ENCODE peak calls at places on chromosome 15, in four cellular contexts. T, B, E and K are unnamed samples. For H3K9me3, the result is how much of the 10 kb centered on the place peaks cover.

GRCh38 chr15:44033894-44034293 is 161.2 kb downstream of the FRMD5 start:
- DNase-seq in E (no peak), T (peak), B (peak), K (no peak)

GRCh38 chr15:53976844-53977392 is 1.3 kb upstream of the UNC13C start:
- DNase-seq in E (no peak), B (no peak), T (peak), K (peak)

GRCh38 chr15:89820651-89821611 is 6.3 kb upstream of the ANPEP start:
- DNase-seq in B (peak), E (no peak), T (no peak), K (no peak)

GRCh38 chr15:58401276-58401675 is 30.5 kb upstream of the LIPC start:
- DNase-seq in T (no peak), B (no peak), E (no peak), K (no peak)

GRCh38 chr15:71780349-71780976 is 29.9 kb upstream of the NR2E3 start:
- DNase-seq in E (no peak), T (peak), B (peak), K (peak)

GRCh38 chr15:60557157-60557556 is 78.2 kb upstream of the ICE2 start:
- DNase-seq in T (no peak), E (no peak), B (no peak), K (peak)

GRCh38 chr15:65194826-65195541 is 9.8 kb upstream of the CLPX start:
- DNase-seq in B (no peak), E (no peak), T (peak), K (no peak)

GRCh38 chr15:59180946-59181345 is 25.7 kb upstream of the LDHAL6B start:
- DNase-seq in E (no peak), B (no peak), T (no peak), K (no peak)

GRCh38 chr15:71167445-71168162 is 52.3 kb downstream of the THSD4 start:
- DNase-seq in B (no peak), E (no peak), T (no peak), K (no peak)

GRCh38 chr15:29825205-29825604 is 2.9 kb upstream of the TJP1 start:
- DNase-seq in E (no peak), T (no peak), B (peak), K (no peak)

GRCh38 chr15:51366911-51367310 is 25.5 kb downstream of the GLDN start:
- DNase-seq in B (peak), T (no peak), E (peak), K (peak)

GRCh38 chr15:47588968-47589367 is 128.3 kb upstream of the SEMA6D start:
- DNase-seq in B (no peak), T (no peak), E (no peak), K (no peak)

GRCh38 chr15:35173444-35174118 is 88.5 kb upstream of the NANOGP8 start:
- DNase-seq in E (no peak), T (no peak), B (peak), K (no peak)

GRCh38 chr15:94182883-94183282 is 48.5 kb upstream of the MCTP2 start:
- DNase-seq in T (no peak), E (no peak), B (no peak), K (no peak)

GRCh38 chr15:85024509-85025336 is 43.1 kb downstream of the PDE8A start:
- DNase-seq in T (no peak), B (peak), E (no peak), K (no peak)

GRCh38 chr15:68439506-68439905 is 7.5 kb upstream of the ITGA11 start:
- DNase-seq in E (no peak), B (no peak), T (no peak), K (no peak)

GRCh38 chr15:50137330-50137761 is 18.3 kb upstream of the ATP8B4 start:
- DNase-seq in T (no peak), B (peak), E (no peak), K (no peak)

GRCh38 chr15:71089801-71090200 is 25.5 kb upstream of the THSD4 start:
- DNase-seq in B (no peak), E (no peak), T (no peak), K (no peak)

GRCh38 chr15:85356276-85356675 is 24.1 kb upstream of the AKAP13 start:
- DNase-seq in T (no peak), E (no peak), B (no peak), K (no peak)

GRCh38 chr15:89494006-89494405 is 2.4 kb downstream of the RHCG start:
- DNase-seq in T (no peak), B (no peak), E (no peak), K (no peak)

GRCh38 chr15:87369269-87369668 is 887.3 kb downstream of the NTRK3 start:
- DNase-seq in T (no peak), E (no peak), B (peak), K (no peak)

GRCh38 chr15:70576683-70577082 is 186.7 kb downstream of the UACA start:
- DNase-seq in B (no peak), E (no peak), T (no peak), K (no peak)

GRCh38 chr15:70195808-70196304 is 98.1 kb upstream of the TLE3 start:
- DNase-seq in T (no peak), E (peak), B (peak), K (no peak)

GRCh38 chr15:33834892-33835730 is 133.2 kb upstream of the CHRM5 start:
- DNase-seq in B (no peak), E (no peak), T (no peak), K (no peak)

GRCh38 chr15:39582286-39582976 is 1.6 kb downstream of the THBS1 start:
- DNase-seq in T (no peak), B (peak), E (no peak), K (no peak)
- H3K27ac ChIP-seq in T (no peak), B (peak), E (peak), K (peak)

DNA sequence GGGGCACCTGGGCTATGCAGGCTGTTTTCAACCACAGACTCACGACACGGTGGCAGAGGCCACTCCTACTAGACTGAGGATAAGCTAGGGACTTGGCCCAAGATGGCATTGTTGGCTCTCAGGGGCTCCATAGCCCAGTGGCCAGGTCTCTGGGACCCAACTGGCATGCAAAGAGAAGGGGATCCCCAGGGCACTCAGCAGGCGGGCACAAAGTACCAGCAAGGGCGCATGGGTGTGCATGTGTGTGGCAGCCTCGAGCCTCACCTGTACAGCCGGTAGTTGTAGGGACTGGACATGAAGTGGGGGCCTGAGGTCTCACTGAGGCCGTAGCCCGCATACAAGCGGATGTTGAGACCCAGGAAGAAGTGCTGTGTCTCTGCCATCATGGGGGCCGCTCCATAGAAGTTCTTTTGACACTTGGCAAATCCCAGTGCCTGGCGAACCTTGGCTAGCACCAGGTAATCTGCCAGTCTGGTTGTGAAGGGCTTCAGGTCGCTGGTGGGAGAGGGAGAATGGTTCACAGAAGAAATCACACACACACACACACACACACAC is 30.2 kb downstream of the IDH3A start:
- DNase-seq in E (no peak), B (no peak), T (no peak), K (no peak)
- H3K9me3 ChIP-seq in E (under half), B (under half), T (under half), K (under half)

DNA sequence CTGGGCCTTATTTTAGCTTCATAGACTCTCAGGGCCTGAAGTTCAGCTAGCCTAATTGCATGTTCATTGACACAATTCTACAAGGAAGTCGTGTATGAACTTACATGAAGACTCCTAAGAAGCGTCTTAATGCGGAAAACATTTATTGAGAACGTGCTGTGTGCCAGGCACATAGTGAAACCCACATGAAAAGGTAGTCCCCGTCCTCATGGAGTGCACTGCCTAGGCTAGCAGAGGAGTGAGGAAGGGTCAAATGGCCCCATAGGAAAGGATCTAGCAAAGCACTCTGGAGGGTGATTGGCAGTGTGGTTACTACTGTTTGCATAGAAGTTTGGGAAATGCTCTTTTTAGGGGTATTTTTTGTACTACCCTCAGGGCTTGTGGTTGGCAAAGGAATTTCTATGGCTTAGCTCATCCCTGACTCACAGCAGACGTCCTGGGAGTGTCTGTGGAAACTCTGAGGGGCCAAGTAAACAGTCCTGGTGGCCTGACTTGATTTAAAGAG is 854 bp upstream of the NPTN start:
- DNase-seq in T (no peak), B (peak), E (no peak), K (no peak)
- H3K27ac ChIP-seq in T (peak), B (peak), E (peak), K (peak)

GRCh38 chr15:99983894-99984293 is 250.7 kb upstream of the LYSMD4 start:
- DNase-seq in E (no peak), T (no peak), B (no peak), K (no peak)

GRCh38 chr15:99982662-99983061 is 249.4 kb upstream of the LYSMD4 start:
- DNase-seq in E (no peak), B (no peak), T (no peak), K (no peak)

GRCh38 chr15:99981839-99982658 is 248.8 kb upstream of the LYSMD4 start:
- DNase-seq in T (no peak), B (no peak), E (no peak), K (no peak)

GRCh38 chr15:99984491-99985243 is 251.4 kb upstream of the LYSMD4 start:
- DNase-seq in E (no peak), T (no peak), B (no peak), K (no peak)

DNA sequence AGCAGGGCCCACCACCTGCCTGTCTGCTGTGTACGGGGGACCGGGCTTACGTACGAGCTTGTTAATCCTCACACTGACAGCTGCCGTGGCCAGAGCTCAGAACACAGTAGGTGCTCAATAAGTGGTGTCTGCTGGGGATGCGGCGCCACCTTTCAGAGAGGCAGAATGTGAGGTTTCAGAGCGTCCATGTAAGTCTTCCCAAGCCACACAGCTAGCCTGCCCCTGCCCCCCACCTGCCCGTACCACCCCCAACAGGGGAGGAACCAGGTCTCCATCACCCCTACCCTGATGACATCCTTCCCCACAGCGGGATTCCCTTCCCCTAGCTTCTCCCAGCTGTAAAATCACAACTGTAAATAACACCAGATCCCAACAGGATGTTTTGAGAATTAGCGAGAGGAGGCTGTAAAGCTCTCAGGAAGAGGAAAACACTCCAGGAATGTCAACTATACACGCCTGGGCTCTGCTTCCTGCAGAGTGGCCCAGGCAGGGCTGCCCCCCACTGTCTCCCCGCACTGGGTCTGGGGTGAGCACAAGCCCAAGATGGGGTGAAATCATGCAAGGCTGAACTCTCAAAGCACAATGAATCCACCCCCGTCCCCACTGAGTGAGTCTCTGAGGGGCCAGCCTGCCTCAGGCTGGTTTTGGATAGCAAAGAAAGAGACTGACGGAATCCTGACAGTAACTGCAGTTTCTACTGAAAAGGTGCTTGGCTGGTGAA is 250.1 kb upstream of the LYSMD4 start:
- DNase-seq in B (no peak), E (no peak), T (no peak), K (no peak)
- H3K9me3 ChIP-seq in B (under half), E (under half), T (under half), K (under half)

GRCh38 chr15:40914486-40914885 is 14.7 kb upstream of the DLL4 start:
- DNase-seq in B (no peak), T (no peak), E (no peak), K (no peak)
- H3K27ac ChIP-seq in B (no peak), T (no peak), E (no peak), K (no peak)

GRCh38 chr15:92944946-92945521 is 44.9 kb downstream of the CHD2 start:
- DNase-seq in T (no peak), B (no peak), E (no peak), K (no peak)

GRCh38 chr15:92942706-92943105 is 42.6 kb downstream of the CHD2 start:
- DNase-seq in T (no peak), B (no peak), E (no peak), K (no peak)

GRCh38 chr15:92943581-92943980 is 43.5 kb downstream of the CHD2 start:
- DNase-seq in B (no peak), E (no peak), T (no peak), K (no peak)

GRCh38 chr15:92949604-92950249 is 49.6 kb downstream of the CHD2 start:
- DNase-seq in E (no peak), T (no peak), B (peak), K (no peak)

DNA sequence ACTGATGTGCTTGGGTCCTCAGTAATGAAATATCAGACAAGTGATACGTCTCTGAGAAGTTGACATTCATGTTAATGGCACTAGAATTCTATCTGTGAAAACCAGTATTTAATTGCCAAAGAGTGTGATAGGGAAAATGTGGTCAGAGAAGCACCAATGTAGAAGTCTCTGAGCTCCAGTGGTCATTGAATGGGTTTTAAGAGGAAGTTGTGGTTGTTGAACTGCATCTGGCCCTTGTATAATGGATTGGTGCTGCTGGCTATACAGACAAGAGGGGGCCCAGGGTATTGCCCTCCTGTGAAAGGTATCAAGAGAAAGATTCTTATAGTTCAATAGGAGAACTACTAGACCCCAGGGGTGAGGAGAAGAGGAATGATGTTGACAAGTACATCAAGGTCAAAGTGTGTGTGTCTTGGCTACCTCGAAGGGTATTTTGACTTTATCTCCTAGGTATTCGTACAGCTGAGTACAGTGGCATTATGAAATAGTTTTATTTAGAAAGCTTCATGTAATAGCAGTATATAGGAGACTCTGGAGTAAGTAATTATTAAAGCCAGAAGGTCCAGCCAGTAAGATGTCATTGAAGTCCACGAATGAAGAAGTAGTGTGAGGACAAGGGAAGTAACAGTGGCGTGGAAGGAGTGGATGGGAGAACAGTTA is 47.1 kb downstream of the CHD2 start:
- DNase-seq in B (no peak), T (no peak), E (no peak), K (no peak)
- H3K9me3 ChIP-seq in B (under half), T (under half), E (under half), K (under half)

GRCh38 chr15:66893294-66893693 is 172.1 kb upstream of the SMAD3 start:
- DNase-seq in B (no peak), T (no peak), E (no peak), K (no peak)

GRCh38 chr15:66894986-66895780 is 170.2 kb upstream of the SMAD3 start:
- DNase-seq in T (no peak), E (no peak), B (no peak), K (peak)

GRCh38 chr15:66895794-66896453 is 169.5 kb upstream of the SMAD3 start:
- DNase-seq in B (no peak), E (no peak), T (no peak), K (no peak)

GRCh38 chr15:66894363-66894762 is 171.0 kb upstream of the SMAD3 start:
- DNase-seq in T (no peak), E (no peak), B (no peak), K (no peak)

DNA sequence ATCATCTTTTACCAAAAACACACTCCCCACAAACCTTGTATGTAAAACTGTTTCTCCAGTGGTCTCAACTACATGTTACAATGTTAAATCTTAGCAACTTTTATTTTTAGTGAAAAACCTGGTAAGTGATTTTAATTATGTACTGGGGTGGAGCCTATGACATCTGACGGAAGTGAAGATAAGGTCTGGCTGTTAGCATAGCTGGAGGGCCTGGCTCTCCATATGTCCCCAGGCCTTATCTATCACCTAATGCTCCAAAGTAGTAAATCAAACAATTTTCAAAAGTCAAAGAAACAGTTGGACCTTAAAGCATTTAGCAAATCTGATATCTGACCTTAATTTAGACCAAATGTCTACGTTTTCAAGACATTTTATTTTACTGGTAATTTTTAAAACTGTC is 173.6 kb upstream of the SMAD3 start:
- DNase-seq in B (no peak), T (no peak), E (no peak), K (peak)
- H3K27ac ChIP-seq in B (no peak), T (no peak), E (no peak), K (no peak)